ENCODE peak calls at places on chromosome 5, in six cellular contexts. D is activated CD4-positive, alpha-beta memory T cell treated with anti-CD3 and anti-CD28 coated beads for 36 hours; X is skeletal muscle cell; Q is AG20443; Z is osteoblast; S is ELF-1. G is an unnamed sample.

GRCh38 chr5:64015824-64016223 is 53.6 kb upstream of the HTR1A start:
- DNase-seq in D (no peak), X (no peak), Q (no peak), Z (no peak), S (no peak), G (no peak)

GRCh38 chr5:34620185-34620584 is 35.9 kb upstream of the RAI14 start:
- DNase-seq in D (no peak), X (no peak), Q (no peak), Z (no peak), S (no peak), G (no peak)

GRCh38 chr5:176769911-176770310 is 40.4 kb upstream of the UNC5A start:
- DNase-seq in D (no peak), X (no peak), Q (no peak), Z (no peak), S (no peak), G (no peak)

GRCh38 chr5:178668579-178668978 is 41.7 kb upstream of the CLK4 start:
- DNase-seq in D (no peak), X (no peak), Q (no peak), Z (peak), S (no peak), G (no peak)

GRCh38 chr5:106290841-106291240 is 1379.9 kb downstream of the EFNA5 start:
- DNase-seq in D (no peak), X (no peak), Q (no peak), Z (no peak), S (no peak), G (no peak)

GRCh38 chr5:76625087-76625860 is 2.1 kb upstream of the F2RL2 start:
- DNase-seq in D (no peak), X (no peak), Q (no peak), Z (no peak), S (no peak), G (no peak)

GRCh38 chr5:133247881-133248642 is 196.2 kb downstream of the HSPA4 start:
- DNase-seq in D (no peak), X (peak), Q (no peak), Z (no peak), S (peak), G (no peak)

GRCh38 chr5:71865665-71866320 is 146.7 kb downstream of the CARTPT start:
- DNase-seq in D (no peak), X (no peak), Q (no peak), Z (peak), S (peak), G (no peak)

GRCh38 chr5:160506006-160507004 is 84.7 kb downstream of the PTTG1 start:
- DNase-seq in D (peak), X (no peak), Q (peak), Z (no peak), S (peak), G (no peak)

GRCh38 chr5:153584561-153585359 is 94.3 kb downstream of the GRIA1 start:
- DNase-seq in D (no peak), X (no peak), Q (peak), Z (no peak), S (no peak), G (no peak)

GRCh38 chr5:41636605-41637004 is 126.2 kb upstream of the PLCXD3 start:
- DNase-seq in D (no peak), X (no peak), Q (peak), Z (no peak), S (peak), G (no peak)

GRCh38 chr5:6736106-6736505 is 22.9 kb downstream of the TENT4A start:
- DNase-seq in D (no peak), X (no peak), Q (no peak), Z (no peak), S (no peak), G (no peak)

GRCh38 chr5:125870271-125870670 is 552.9 kb upstream of the GRAMD2B start:
- DNase-seq in D (no peak), X (no peak), Q (peak), Z (no peak), S (no peak), G (no peak)

GRCh38 chr5:15137414-15137813 is 265.8 kb upstream of the ANKH start:
- DNase-seq in D (no peak), X (no peak), Q (no peak), Z (no peak), S (no peak), G (no peak)

GRCh38 chr5:122099060-122099790 is 21.2 kb upstream of the LOX start:
- DNase-seq in D (no peak), X (peak), Q (peak), Z (peak), S (peak), G (no peak)

GRCh38 chr5:158639876-158640570 is 459.7 kb downstream of the EBF1 start:
- DNase-seq in D (no peak), X (no peak), Q (peak), Z (peak), S (no peak), G (no peak)

GRCh38 chr5:175797521-175798038 is 73.8 kb upstream of the CPLX2 start:
- DNase-seq in D (no peak), X (no peak), Q (no peak), Z (no peak), S (peak), G (no peak)

GRCh38 chr5:147461915-147462314 is 48.0 kb downstream of the DPYSL3 start:
- DNase-seq in D (no peak), X (no peak), Q (no peak), Z (no peak), S (no peak), G (no peak)

GRCh38 chr5:19519448-19519847 is 468.6 kb downstream of the CDH18 start:
- DNase-seq in D (no peak), X (no peak), Q (no peak), Z (no peak), S (no peak), G (no peak)

GRCh38 chr5:115160975-115161475 is 8.7 kb downstream of the TRIM36 start:
- DNase-seq in D (no peak), X (no peak), Q (no peak), Z (no peak), S (no peak), G (no peak)